ENCODE peak calls at places on chromosomes 13 and 19, in four cellular contexts. One of them, this sample, is unnamed.

GRCh38 chr19:58350871-58351557 is 2.3 kb downstream of the A1BG start:
- DNase-seq in GM12878: no peak
- DNase-seq in endothelial cell of umbilical vein: no peak
- DNase-seq in IMR-90: no peak
- DNase-seq in this sample: no peak

GRCh38 chr13:112984501-112984900 is 15.5 kb downstream of the MCF2L start:
- DNase-seq in GM12878: no peak
- DNase-seq in endothelial cell of umbilical vein: no peak
- DNase-seq in IMR-90: no peak
- DNase-seq in this sample: no peak

GRCh38 chr13:80428344-80429096 is 87.6 kb upstream of the SPRY2 start:
- DNase-seq in IMR-90: no peak
- DNase-seq in endothelial cell of umbilical vein: no peak
- DNase-seq in GM12878: no peak
- DNase-seq in this sample: no peak

GRCh38 chr19:56476671-56477428 is at the start of gene ZNF667:
- DNase-seq in endothelial cell of umbilical vein: peak
- DNase-seq in GM12878: no peak
- DNase-seq in IMR-90: peak
- DNase-seq in this sample: no peak

GRCh38 chr19:32387701-32388392 is 17.7 kb upstream of the DPY19L3 start:
- DNase-seq in endothelial cell of umbilical vein: no peak
- DNase-seq in GM12878: no peak
- DNase-seq in IMR-90: peak
- DNase-seq in this sample: no peak

GRCh38 chr13:45120967-45121366 is 657 bp downstream of the GTF2F2 start:
- DNase-seq in endothelial cell of umbilical vein: no peak
- DNase-seq in IMR-90: no peak
- DNase-seq in GM12878: no peak
- DNase-seq in this sample: no peak

GRCh38 chr13:94454906-94455305 is 24.6 kb downstream of the DCT start:
- DNase-seq in IMR-90: peak
- DNase-seq in GM12878: no peak
- DNase-seq in endothelial cell of umbilical vein: no peak
- DNase-seq in this sample: no peak

GRCh38 chr19:48480476-48481190 is 11.5 kb downstream of the CYTH2 start:
- DNase-seq in endothelial cell of umbilical vein: peak
- DNase-seq in IMR-90: no peak
- DNase-seq in GM12878: no peak
- DNase-seq in this sample: no peak

GRCh38 chr19:42419309-42419708 is 7.9 kb downstream of the LIPE start:
- DNase-seq in GM12878: no peak
- DNase-seq in IMR-90: no peak
- DNase-seq in endothelial cell of umbilical vein: no peak
- DNase-seq in this sample: no peak

GRCh38 chr13:89686171-89686570 is 1661.3 kb upstream of the MIR17HG start:
- DNase-seq in GM12878: no peak
- DNase-seq in endothelial cell of umbilical vein: no peak
- DNase-seq in IMR-90: no peak
- DNase-seq in this sample: no peak

GRCh38 chr13:19772306-19772705 is 10.4 kb downstream of the PSPC1 start:
- DNase-seq in GM12878: no peak
- DNase-seq in endothelial cell of umbilical vein: no peak
- DNase-seq in IMR-90: peak
- DNase-seq in this sample: no peak

GRCh38 chr19:54190942-54191670 is at the start of gene TSEN34:
- DNase-seq in IMR-90: peak
- DNase-seq in endothelial cell of umbilical vein: no peak
- DNase-seq in GM12878: no peak
- DNase-seq in this sample: peak

GRCh38 chr13:29548722-29549446 is 46.6 kb downstream of the SLC7A1 start:
- DNase-seq in IMR-90: peak
- DNase-seq in endothelial cell of umbilical vein: peak
- DNase-seq in GM12878: no peak
- DNase-seq in this sample: peak

GRCh38 chr13:113187905-113188595 is 20.4 kb downstream of the PCID2 start:
- DNase-seq in endothelial cell of umbilical vein: no peak
- DNase-seq in IMR-90: peak
- DNase-seq in GM12878: no peak
- DNase-seq in this sample: no peak

GRCh38 chr13:81957121-81957520 is 1616.2 kb upstream of the SPRY2 start:
- DNase-seq in endothelial cell of umbilical vein: no peak
- DNase-seq in IMR-90: no peak
- DNase-seq in GM12878: no peak
- DNase-seq in this sample: no peak

GRCh38 chr19:5947435-5947834 is 30.5 kb downstream of the RANBP3 start:
- DNase-seq in GM12878: no peak
- DNase-seq in IMR-90: peak
- DNase-seq in endothelial cell of umbilical vein: no peak
- DNase-seq in this sample: no peak

GRCh38 chr13:84086847-84087162 is 204.5 kb upstream of the SLITRK1 start:
- DNase-seq in endothelial cell of umbilical vein: no peak
- DNase-seq in GM12878: no peak
- DNase-seq in IMR-90: no peak
- DNase-seq in this sample: no peak

GRCh38 chr19:51531349-51532315 is at the start of gene SIGLEC6:
- DNase-seq in IMR-90: no peak
- DNase-seq in endothelial cell of umbilical vein: no peak
- DNase-seq in GM12878: peak
- DNase-seq in this sample: peak

GRCh38 chr19:11197291-11198174 is at the start of gene KANK2:
- DNase-seq in endothelial cell of umbilical vein: peak
- DNase-seq in IMR-90: peak
- DNase-seq in GM12878: peak
- DNase-seq in this sample: peak

GRCh38 chr19:17240062-17240854 is 5.5 kb downstream of the NR2F6 start:
- DNase-seq in endothelial cell of umbilical vein: no peak
- DNase-seq in GM12878: no peak
- DNase-seq in IMR-90: no peak
- DNase-seq in this sample: no peak

GRCh38 chr19:40799558-40800338 is 757 bp downstream of the EGLN2 start:
- DNase-seq in IMR-90: no peak
- DNase-seq in GM12878: no peak
- DNase-seq in endothelial cell of umbilical vein: peak
- DNase-seq in this sample: no peak

GRCh38 chr19:33251076-33251475 is 25.4 kb upstream of the SLC7A10 start:
- DNase-seq in endothelial cell of umbilical vein: no peak
- DNase-seq in IMR-90: no peak
- DNase-seq in GM12878: no peak
- DNase-seq in this sample: no peak

GRCh38 chr19:55526216-55527196 is 10.4 kb downstream of the SBK2 start:
- DNase-seq in GM12878: no peak
- DNase-seq in IMR-90: peak
- DNase-seq in endothelial cell of umbilical vein: peak
- DNase-seq in this sample: no peak

GRCh38 chr13:32537580-32538233 is 888 bp downstream of the N4BP2L2 start:
- DNase-seq in GM12878: no peak
- DNase-seq in endothelial cell of umbilical vein: peak
- DNase-seq in IMR-90: no peak
- DNase-seq in this sample: peak

GRCh38 chr19:803686-804418 is 6.6 kb downstream of the PTBP1 start:
- DNase-seq in GM12878: no peak
- DNase-seq in endothelial cell of umbilical vein: no peak
- DNase-seq in IMR-90: no peak
- DNase-seq in this sample: no peak

GRCh38 chr19:48329167-48329891 is 4.0 kb downstream of the EMP3 start:
- DNase-seq in GM12878: peak
- DNase-seq in IMR-90: peak
- DNase-seq in endothelial cell of umbilical vein: no peak
- DNase-seq in this sample: peak

GRCh38 chr19:48391100-48392005 is at the start of gene KDELR1:
- DNase-seq in GM12878: no peak
- DNase-seq in IMR-90: peak
- DNase-seq in endothelial cell of umbilical vein: peak
- DNase-seq in this sample: peak

GRCh38 chr13:33228645-33229445 is 56.7 kb downstream of the STARD13 start:
- DNase-seq in endothelial cell of umbilical vein: peak
- DNase-seq in IMR-90: peak
- DNase-seq in GM12878: no peak
- DNase-seq in this sample: peak

GRCh38 chr19:35673121-35673804 is 6.9 kb downstream of the UPK1A start:
- DNase-seq in endothelial cell of umbilical vein: peak
- DNase-seq in GM12878: no peak
- DNase-seq in IMR-90: peak
- DNase-seq in this sample: peak

GRCh38 chr19:47022541-47023447 is 3.2 kb downstream of the NPAS1 start:
- DNase-seq in endothelial cell of umbilical vein: no peak
- DNase-seq in GM12878: no peak
- DNase-seq in IMR-90: no peak
- DNase-seq in this sample: peak

GRCh38 chr19:3818479-3818878 is 32.3 kb upstream of the MATK start:
- DNase-seq in endothelial cell of umbilical vein: peak
- DNase-seq in IMR-90: peak
- DNase-seq in GM12878: no peak
- DNase-seq in this sample: no peak

GRCh38 chr13:25752957-25753540 is 298.8 kb downstream of the SHISA2 start:
- DNase-seq in endothelial cell of umbilical vein: peak
- DNase-seq in GM12878: no peak
- DNase-seq in IMR-90: peak
- DNase-seq in this sample: no peak

GRCh38 chr19:42132030-42132628 is at the start of gene POU2F2:
- DNase-seq in IMR-90: no peak
- DNase-seq in GM12878: peak
- DNase-seq in endothelial cell of umbilical vein: no peak
- DNase-seq in this sample: peak

GRCh38 chr13:78657699-78658629 is 991 bp downstream of the OBI1 start:
- DNase-seq in endothelial cell of umbilical vein: peak
- DNase-seq in GM12878: no peak
- DNase-seq in IMR-90: peak
- DNase-seq in this sample: no peak

GRCh38 chr13:29239653-29240525 is 355.6 kb downstream of the SLC7A1 start:
- DNase-seq in endothelial cell of umbilical vein: no peak
- DNase-seq in GM12878: no peak
- DNase-seq in IMR-90: no peak
- DNase-seq in this sample: no peak

GRCh38 chr13:76903544-76904162 is 17.4 kb upstream of the KCTD12 start:
- DNase-seq in GM12878: peak
- DNase-seq in endothelial cell of umbilical vein: peak
- DNase-seq in IMR-90: peak
- DNase-seq in this sample: peak

GRCh38 chr19:3699741-3700241 is 477 bp downstream of the PIP5K1C start:
- DNase-seq in GM12878: no peak
- DNase-seq in endothelial cell of umbilical vein: no peak
- DNase-seq in IMR-90: no peak
- DNase-seq in this sample: no peak

GRCh38 chr13:32330438-32330837 is 15.1 kb downstream of the BRCA2 start:
- DNase-seq in endothelial cell of umbilical vein: no peak
- DNase-seq in IMR-90: peak
- DNase-seq in GM12878: no peak
- DNase-seq in this sample: no peak

GRCh38 chr19:12293771-12294307 is 844 bp downstream of the ZNF44 start:
- DNase-seq in IMR-90: peak
- DNase-seq in endothelial cell of umbilical vein: peak
- DNase-seq in GM12878: peak
- DNase-seq in this sample: peak
- TF ChIP-seq FOS in IMR-90: no peak
- TF ChIP-seq FOS in endothelial cell of umbilical vein: no peak
- TF ChIP-seq FOS in GM12878: no peak
- TF ChIP-seq FOS in this sample: no peak

GRCh38 chr13:103525530-103525929 is 459.3 kb upstream of the SLC10A2 start:
- DNase-seq in IMR-90: no peak
- DNase-seq in endothelial cell of umbilical vein: no peak
- DNase-seq in GM12878: no peak
- DNase-seq in this sample: no peak
- TF ChIP-seq FOS in IMR-90: no peak
- TF ChIP-seq FOS in endothelial cell of umbilical vein: no peak
- TF ChIP-seq FOS in GM12878: no peak
- TF ChIP-seq FOS in this sample: no peak

DNA sequence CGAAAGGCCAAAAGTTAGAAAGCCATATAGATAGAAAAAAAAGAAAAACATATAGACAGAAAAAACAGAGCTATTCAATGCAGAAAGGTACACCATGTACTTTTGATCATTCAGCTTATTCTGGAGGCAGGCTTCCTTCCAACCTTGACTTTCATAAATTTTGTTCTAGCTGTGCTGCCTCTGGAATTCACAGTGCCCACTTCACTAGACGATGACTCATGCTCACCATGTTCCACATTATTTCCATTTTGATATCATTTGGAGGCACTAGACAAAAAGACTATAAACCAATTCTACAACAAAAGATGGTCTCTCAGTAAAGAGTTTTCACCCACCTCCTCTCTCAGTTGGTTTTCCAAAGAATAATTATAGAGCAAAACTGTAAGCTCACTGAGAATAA is 229.0 kb upstream of the IPO5 start:
- DNase-seq in GM12878: no peak
- DNase-seq in IMR-90: no peak
- DNase-seq in endothelial cell of umbilical vein: no peak
- DNase-seq in this sample: no peak
- TF ChIP-seq FOS in GM12878: no peak
- TF ChIP-seq FOS in IMR-90: no peak
- TF ChIP-seq FOS in endothelial cell of umbilical vein: no peak
- TF ChIP-seq FOS in this sample: no peak

GRCh38 chr19:7418575-7418974 is 69.8 kb downstream of the ARHGEF18 start:
- DNase-seq in endothelial cell of umbilical vein: no peak
- DNase-seq in GM12878: no peak
- DNase-seq in IMR-90: no peak
- DNase-seq in this sample: no peak
- TF ChIP-seq FOS in endothelial cell of umbilical vein: no peak
- TF ChIP-seq FOS in GM12878: no peak
- TF ChIP-seq FOS in IMR-90: no peak
- TF ChIP-seq FOS in this sample: no peak

GRCh38 chr13:102277286-102277685 is 124.6 kb downstream of the FGF14 start:
- DNase-seq in endothelial cell of umbilical vein: no peak
- DNase-seq in GM12878: no peak
- DNase-seq in IMR-90: no peak
- DNase-seq in this sample: no peak
- TF ChIP-seq FOS in endothelial cell of umbilical vein: no peak
- TF ChIP-seq FOS in GM12878: no peak
- TF ChIP-seq FOS in IMR-90: no peak
- TF ChIP-seq FOS in this sample: no peak

DNA sequence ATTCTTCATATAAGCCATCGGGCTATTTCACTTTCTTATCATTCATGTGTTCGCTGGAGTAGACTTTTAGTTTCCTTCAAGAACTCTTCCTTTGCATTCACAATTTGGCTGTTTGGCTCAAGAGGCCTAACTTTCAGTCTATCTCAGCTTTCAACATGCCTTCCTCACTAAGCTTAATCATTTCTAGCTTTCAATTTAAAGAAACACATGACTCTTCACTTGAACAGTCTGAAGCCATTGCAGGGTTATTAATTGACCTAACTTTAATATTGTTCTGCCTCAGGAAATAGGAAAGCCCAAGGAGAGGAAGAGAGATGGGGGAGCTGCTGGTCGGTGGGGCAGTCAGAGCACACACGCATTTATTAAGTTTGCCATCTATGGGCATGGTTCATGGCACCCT is 158.1 kb downstream of the SUCLA2 start:
- DNase-seq in IMR-90: no peak
- DNase-seq in GM12878: no peak
- DNase-seq in endothelial cell of umbilical vein: no peak
- DNase-seq in this sample: no peak
- TF ChIP-seq FOS in IMR-90: no peak
- TF ChIP-seq FOS in GM12878: no peak
- TF ChIP-seq FOS in endothelial cell of umbilical vein: no peak
- TF ChIP-seq FOS in this sample: no peak

This sample was measured in K562.